ENCODE peak calls at places on chromosomes 11 and 22, in eight cellular contexts. I is HCT116, O is GM23248, Y is GM23338, K is OCI-LY7, S is hepatocyte, E is MM.1S, F is SK-N-SH. V is an unnamed sample. For H3K9me2, the result is how much of the 10 kb centered on the place peaks cover.

GRCh38 chr22:36913431-36914382 is at the start of gene CSF2RB:
- DNase-seq in I (no peak), O (no peak), Y (no peak), K (peak), S (no peak), E (peak), F (no peak), V (no peak)

GRCh38 chr22:44362249-44363040 is 49.7 kb upstream of the SHISAL1 start:
- DNase-seq in I (no peak), O (no peak), Y (no peak), K (no peak), S (no peak), E (no peak), F (no peak), V (peak)

GRCh38 chr11:83158965-83159900 is 2.3 kb downstream of the PCF11 start:
- DNase-seq in I (no peak), O (peak), Y (no peak), K (no peak), S (no peak), E (no peak), F (no peak), V (no peak)

GRCh38 chr22:48492371-48493320 is 1335.0 kb downstream of the BRD1 start:
- DNase-seq in I (peak), O (peak), Y (peak), K (peak), S (peak), E (peak), F (peak), V (peak)

GRCh38 chr11:133936136-133936535 is 20.6 kb downstream of the IGSF9B start:
- DNase-seq in I (no peak), O (no peak), Y (no peak), K (no peak), S (no peak), E (no peak), F (peak), V (no peak)

GRCh38 chr11:72234514-72234830 is 9.5 kb downstream of the PHOX2A start:
- DNase-seq in I (no peak), O (no peak), Y (no peak), K (no peak), S (no peak), E (no peak), F (no peak), V (no peak)

GRCh38 chr22:23388492-23389009 is 191.5 kb downstream of the IGLL1 start:
- DNase-seq in I (no peak), O (no peak), Y (no peak), K (no peak), S (no peak), E (no peak), F (no peak), V (no peak)

GRCh38 chr11:25838918-25839611 is 492.9 kb upstream of the ANO3 start:
- DNase-seq in I (no peak), O (no peak), Y (peak), K (no peak), S (no peak), E (no peak), F (no peak), V (peak)

GRCh38 chr11:44859528-44859925 is 91.2 kb downstream of the TP53I11 start:
- DNase-seq in I (no peak), O (no peak), Y (no peak), K (no peak), S (no peak), E (no peak), F (no peak), V (no peak)

GRCh38 chr11:34754171-34754823 is 133.4 kb downstream of the EHF start:
- DNase-seq in I (no peak), O (no peak), Y (no peak), K (no peak), S (no peak), E (no peak), F (no peak), V (no peak)

GRCh38 chr11:74141274-74141695 is 29.5 kb downstream of the C2CD3 start:
- DNase-seq in I (no peak), O (peak), Y (peak), K (no peak), S (peak), E (no peak), F (no peak), V (peak)

GRCh38 chr22:31089101-31090100 is 8.3 kb downstream of the SMTN start:
- DNase-seq in I (no peak), O (peak), Y (peak), K (peak), S (peak), E (peak), F (peak), V (no peak)

GRCh38 chr11:12127206-12127898 is 17.0 kb downstream of the MICAL2 start:
- DNase-seq in I (no peak), O (no peak), Y (no peak), K (no peak), S (no peak), E (no peak), F (no peak), V (no peak)

GRCh38 chr11:30255637-30256036 is 24.8 kb downstream of the FSHB start:
- DNase-seq in I (no peak), O (no peak), Y (no peak), K (no peak), S (no peak), E (no peak), F (no peak), V (no peak)

GRCh38 chr11:67024410-67024809 is 1.5 kb downstream of the SYT12 start:
- DNase-seq in I (no peak), O (no peak), Y (no peak), K (peak), S (no peak), E (peak), F (no peak), V (peak)

GRCh38 chr11:8092587-8093424 is 11.8 kb downstream of the TUB start:
- DNase-seq in I (peak), O (peak), Y (peak), K (peak), S (peak), E (peak), F (peak), V (peak)

GRCh38 chr22:38758276-38758945 is 2.6 kb upstream of the SUN2 start:
- DNase-seq in I (no peak), O (no peak), Y (no peak), K (no peak), S (no peak), E (no peak), F (no peak), V (no peak)

GRCh38 chr11:12092714-12093113 is 17.7 kb upstream of the MICAL2 start:
- DNase-seq in I (no peak), O (no peak), Y (no peak), K (no peak), S (no peak), E (no peak), F (no peak), V (no peak)

GRCh38 chr22:27164781-27165503 is 507.6 kb downstream of the MIAT start:
- DNase-seq in I (no peak), O (no peak), Y (no peak), K (no peak), S (no peak), E (no peak), F (no peak), V (no peak)

GRCh38 chr22:49052023-49052538 is 775.6 kb downstream of the BRD1 start:
- DNase-seq in I (no peak), O (no peak), Y (no peak), K (no peak), S (no peak), E (no peak), F (no peak), V (no peak)

DNA sequence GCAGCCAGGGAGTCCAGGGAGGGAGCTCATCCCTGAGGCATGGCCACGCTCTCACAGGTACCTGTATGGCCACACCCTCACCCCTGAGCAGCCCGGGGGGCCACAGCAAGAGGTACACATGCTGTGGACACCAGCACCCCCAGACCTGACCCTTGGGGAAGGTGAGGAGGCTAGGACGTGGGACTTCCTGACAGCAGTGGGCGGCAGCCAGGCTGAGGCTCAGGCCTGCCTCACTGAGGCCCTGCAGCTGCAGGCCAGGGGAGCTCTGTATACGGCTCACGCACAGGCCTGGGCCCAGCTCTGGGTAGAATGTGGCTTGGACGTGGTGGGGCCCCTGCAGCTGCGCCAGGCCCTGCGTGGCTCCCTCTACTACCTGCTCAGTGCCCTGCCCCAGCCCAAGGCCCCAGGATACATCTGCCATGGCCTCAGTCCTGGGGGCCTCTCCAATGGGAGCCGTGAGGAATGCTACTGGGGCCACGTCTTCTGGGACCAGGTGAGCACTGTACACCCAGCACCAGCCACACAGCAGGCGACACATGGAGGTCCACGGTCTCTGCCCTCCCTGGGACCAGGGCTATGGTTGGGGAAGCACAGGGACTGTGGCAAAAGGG is 1.8 kb downstream of the PGGHG start:
- DNase-seq in I (no peak), O (no peak), Y (no peak), K (no peak), S (no peak), E (no peak), F (no peak), V (no peak)
- TF ChIP-seq EZH2phosphoT487 in I (no peak), O (no peak), Y (no peak), K (no peak), S (no peak), E (no peak), F (no peak), V (no peak)

DNA sequence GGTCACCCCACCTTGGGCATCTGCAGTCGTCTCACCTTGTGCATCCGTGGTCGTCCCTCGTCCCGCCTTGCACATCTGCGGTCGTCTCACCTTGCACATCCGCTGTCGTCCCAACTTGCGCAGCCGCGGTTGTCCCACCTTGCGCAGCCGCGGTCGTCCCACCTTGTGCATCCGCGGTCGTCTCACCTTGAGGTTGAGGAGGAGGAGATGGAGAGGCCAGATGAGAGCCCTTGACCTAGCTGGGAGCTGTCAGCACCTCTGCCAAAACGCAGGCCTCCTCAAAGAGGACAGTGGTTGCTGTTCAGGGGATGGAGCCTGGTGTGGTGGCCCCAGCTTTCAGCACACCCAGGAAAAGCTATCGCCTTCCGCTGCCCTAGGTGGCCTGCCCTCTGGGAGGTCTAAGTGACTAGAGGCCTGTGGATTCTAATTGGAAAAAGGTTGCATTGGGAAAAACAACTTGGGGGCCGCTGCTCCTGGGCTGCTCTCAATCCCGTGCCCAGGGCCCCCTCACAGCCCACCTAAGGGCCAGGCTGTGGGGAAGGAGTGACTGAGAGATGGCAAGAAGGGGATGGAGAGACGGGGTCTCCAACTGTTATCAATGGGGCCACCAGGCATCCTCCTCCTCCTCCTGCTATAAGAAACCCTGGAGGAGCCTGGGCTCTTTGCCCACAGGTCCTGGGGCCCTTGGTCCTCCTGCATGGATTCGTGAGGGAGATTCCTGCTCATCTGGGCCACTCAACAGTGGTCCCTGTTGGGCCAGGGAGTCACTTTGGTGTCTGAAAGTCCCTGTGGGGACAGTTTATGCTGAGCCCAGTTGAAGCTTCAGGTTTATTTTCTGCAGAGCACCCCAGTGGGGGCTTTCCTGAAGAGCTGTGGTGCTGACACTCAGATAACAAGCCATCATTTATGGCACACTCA is 90.9 kb downstream of the MYEOV start:
- DNase-seq in I (no peak), O (no peak), Y (no peak), K (no peak), S (no peak), E (no peak), F (peak), V (no peak)
- H3K9me2 ChIP-seq in I (under half), O (under half), Y (under half), K (under half), S (under half), E (under half), F (under half), V (under half)

GRCh38 chr11:64258946-64259532 is 7.7 kb downstream of the PLCB3 start:
- DNase-seq in I (no peak), O (no peak), Y (no peak), K (no peak), S (no peak), E (no peak), F (no peak), V (no peak)

GRCh38 chr11:64261556-64262080 is 10.3 kb downstream of the PLCB3 start:
- DNase-seq in I (no peak), O (no peak), Y (no peak), K (no peak), S (no peak), E (no peak), F (no peak), V (no peak)

GRCh38 chr11:64258356-64258755 is 7.0 kb downstream of the PLCB3 start:
- DNase-seq in I (no peak), O (no peak), Y (no peak), K (no peak), S (no peak), E (no peak), F (no peak), V (no peak)

GRCh38 chr11:64259533-64260067 is 8.3 kb downstream of the PLCB3 start:
- DNase-seq in I (no peak), O (no peak), Y (no peak), K (no peak), S (no peak), E (no peak), F (no peak), V (no peak)

GRCh38 chr11:64260147-64260708 is 8.9 kb downstream of the PLCB3 start:
- DNase-seq in I (no peak), O (no peak), Y (no peak), K (no peak), S (no peak), E (no peak), F (no peak), V (no peak)
- TF ChIP-seq EZH2phosphoT487 in I (no peak), O (no peak), Y (no peak), K (no peak), S (no peak), E (no peak), F (no peak), V (no peak)

GRCh38 chr11:100735949-100736675 is 49.0 kb downstream of the ARHGAP42 start:
- DNase-seq in I (no peak), O (no peak), Y (no peak), K (no peak), S (no peak), E (peak), F (no peak), V (no peak)

GRCh38 chr11:100741866-100742625 is 55.0 kb downstream of the ARHGAP42 start:
- DNase-seq in I (no peak), O (no peak), Y (no peak), K (no peak), S (no peak), E (no peak), F (no peak), V (no peak)

GRCh38 chr11:100740440-100740839 is 53.4 kb downstream of the ARHGAP42 start:
- DNase-seq in I (no peak), O (no peak), Y (no peak), K (no peak), S (no peak), E (no peak), F (no peak), V (peak)

GRCh38 chr11:100739636-100740035 is 52.5 kb downstream of the ARHGAP42 start:
- DNase-seq in I (peak), O (no peak), Y (peak), K (no peak), S (peak), E (no peak), F (no peak), V (peak)

DNA sequence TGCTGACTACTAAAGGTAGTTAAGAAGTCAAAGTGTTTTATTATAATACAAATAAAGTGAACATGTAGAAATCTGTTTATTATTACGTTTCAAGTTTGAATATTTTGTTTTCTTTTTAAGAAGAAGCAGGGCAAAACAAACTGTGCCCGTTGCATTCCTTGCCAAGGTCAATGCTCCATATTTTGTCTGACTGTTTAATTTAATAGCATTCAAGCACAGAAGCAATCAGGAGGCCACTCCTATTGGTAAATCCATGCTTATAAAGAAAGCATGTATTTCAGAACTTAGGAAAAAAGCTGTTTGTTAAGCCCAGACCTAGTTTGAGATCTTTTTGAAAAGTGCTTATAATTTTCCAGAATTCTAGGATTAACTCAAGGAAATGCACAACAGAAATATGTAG is 51.6 kb downstream of the ARHGAP42 start:
- DNase-seq in I (no peak), O (no peak), Y (no peak), K (no peak), S (no peak), E (no peak), F (no peak), V (no peak)
- H3K9me2 ChIP-seq in I (under half), O (under half), Y (under half), K (under half), S (under half), E (under half), F (under half), V (under half)

GRCh38 chr11:46237248-46238077 is 40.0 kb upstream of the CREB3L1 start:
- DNase-seq in I (peak), O (peak), Y (peak), K (no peak), S (peak), E (no peak), F (peak), V (peak)

GRCh38 chr11:46236918-46237247 is 40.6 kb upstream of the CREB3L1 start:
- DNase-seq in I (no peak), O (no peak), Y (no peak), K (no peak), S (no peak), E (no peak), F (no peak), V (no peak)

GRCh38 chr11:46238078-46238966 is 39.1 kb upstream of the CREB3L1 start:
- DNase-seq in I (no peak), O (peak), Y (peak), K (no peak), S (peak), E (no peak), F (peak), V (no peak)

GRCh38 chr11:46235777-46236688 is 41.4 kb upstream of the CREB3L1 start:
- DNase-seq in I (no peak), O (peak), Y (no peak), K (no peak), S (no peak), E (no peak), F (no peak), V (no peak)

GRCh38 chr11:46234261-46234660 is 43.2 kb upstream of the CREB3L1 start:
- DNase-seq in I (no peak), O (no peak), Y (peak), K (no peak), S (no peak), E (no peak), F (no peak), V (no peak)
- TF ChIP-seq EZH2phosphoT487 in I (no peak), O (no peak), Y (no peak), K (no peak), S (no peak), E (no peak), F (no peak), V (no peak)

GRCh38 chr11:27968461-27968860 is 139.5 kb downstream of the KIF18A start:
- DNase-seq in I (no peak), O (peak), Y (no peak), K (no peak), S (no peak), E (no peak), F (no peak), V (no peak)

GRCh38 chr11:27965559-27965958 is 142.4 kb downstream of the KIF18A start:
- DNase-seq in I (no peak), O (no peak), Y (peak), K (no peak), S (no peak), E (no peak), F (no peak), V (no peak)

DNA sequence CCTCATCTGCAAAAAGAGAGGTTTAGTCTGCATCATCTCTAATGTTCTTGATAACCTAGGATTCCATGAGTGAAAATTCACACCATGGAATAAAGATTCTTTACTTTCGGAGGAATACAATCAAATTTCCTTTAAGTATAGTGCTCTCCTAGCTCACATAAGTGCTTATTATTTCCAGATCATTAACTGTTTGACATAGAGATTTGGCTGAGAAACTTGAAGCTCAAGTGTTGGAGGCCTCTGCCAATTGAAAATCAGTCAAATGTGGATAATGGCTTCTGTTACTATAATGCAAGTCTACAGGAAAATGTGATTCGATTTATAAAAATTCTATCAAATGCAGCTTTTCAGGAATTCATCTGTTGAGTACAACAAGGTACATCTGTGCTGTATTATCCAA is 144.6 kb downstream of the KIF18A start:
- DNase-seq in I (no peak), O (no peak), Y (no peak), K (no peak), S (no peak), E (no peak), F (no peak), V (no peak)
- H3K9me2 ChIP-seq in I (under half), O (under half), Y (under half), K (under half), S (under half), E (under half), F (under half), V (under half)

GRCh38 chr22:24390576-24390975 is 36.8 kb upstream of the ADORA2A start:
- DNase-seq in I (no peak), O (peak), Y (no peak), K (no peak), S (no peak), E (no peak), F (no peak), V (no peak)
- TF ChIP-seq EZH2phosphoT487 in I (no peak), O (no peak), Y (no peak), K (no peak), S (no peak), E (no peak), F (no peak), V (no peak)

GRCh38 chr11:125166347-125166841 is 1.8 kb downstream of the PKNOX2 start:
- DNase-seq in I (no peak), O (peak), Y (peak), K (no peak), S (no peak), E (no peak), F (peak), V (no peak)
- H3K9me2 ChIP-seq in I (under half), O (under half), Y (under half), K (under half), S (under half), E (under half), F (under half), V (under half)

GRCh38 chr22:29734853-29735252 is 15.1 kb downstream of the CABP7 start:
- DNase-seq in I (no peak), O (no peak), Y (peak), K (no peak), S (no peak), E (no peak), F (no peak), V (no peak)

GRCh38 chr22:29740216-29740615 is 20.4 kb downstream of the CABP7 start:
- DNase-seq in I (no peak), O (no peak), Y (no peak), K (no peak), S (no peak), E (no peak), F (no peak), V (no peak)

GRCh38 chr22:29738118-29738815 is 18.5 kb downstream of the CABP7 start:
- DNase-seq in I (no peak), O (no peak), Y (no peak), K (no peak), S (no peak), E (no peak), F (no peak), V (no peak)

GRCh38 chr22:29739346-29739875 is 19.6 kb downstream of the CABP7 start:
- DNase-seq in I (no peak), O (no peak), Y (no peak), K (no peak), S (no peak), E (no peak), F (no peak), V (no peak)

GRCh38 chr22:29737251-29738117 is 17.7 kb downstream of the CABP7 start:
- DNase-seq in I (no peak), O (no peak), Y (no peak), K (no peak), S (no peak), E (no peak), F (no peak), V (no peak)
- TF ChIP-seq EZH2phosphoT487 in I (no peak), O (no peak), Y (no peak), K (no peak), S (no peak), E (no peak), F (no peak), V (no peak)

V was measured in PC-3.